ENCODE peak calls at places on chromosome 22, in four cellular contexts. One of them, this sample, is unnamed.

GRCh38 chr22:22913989-22914388 is 26.4 kb downstream of the IGLL5 start:
- DNase-seq in spleen: peak
- DNase-seq in cardiac muscle cell: no peak
- DNase-seq in NT2/D1: no peak
- DNase-seq in this sample: peak

GRCh38 chr22:46149493-46149997 is 781 bp upstream of the PPARA start:
- DNase-seq in spleen: peak
- DNase-seq in cardiac muscle cell: peak
- DNase-seq in NT2/D1: no peak
- DNase-seq in this sample: peak

GRCh38 chr22:39173787-39174497 is 21.5 kb upstream of the CBX7 start:
- DNase-seq in NT2/D1: no peak
- DNase-seq in spleen: peak
- DNase-seq in cardiac muscle cell: no peak
- DNase-seq in this sample: no peak

GRCh38 chr22:46538816-46539163 is 1.4 kb upstream of the CELSR1 start:
- DNase-seq in spleen: no peak
- DNase-seq in cardiac muscle cell: no peak
- DNase-seq in NT2/D1: no peak
- DNase-seq in this sample: no peak

GRCh38 chr22:38196791-38197429 is 4.9 kb upstream of the MAFF start:
- DNase-seq in cardiac muscle cell: no peak
- DNase-seq in NT2/D1: no peak
- DNase-seq in spleen: no peak
- DNase-seq in this sample: peak

GRCh38 chr22:44365196-44365802 is 52.5 kb upstream of the SHISAL1 start:
- DNase-seq in cardiac muscle cell: no peak
- DNase-seq in spleen: peak
- DNase-seq in NT2/D1: no peak
- DNase-seq in this sample: peak

GRCh38 chr22:23175817-23176644 is 4.3 kb upstream of the BCR start:
- DNase-seq in spleen: no peak
- DNase-seq in cardiac muscle cell: no peak
- DNase-seq in NT2/D1: no peak
- DNase-seq in this sample: no peak

GRCh38 chr22:45574069-45574703 is 71.5 kb downstream of the FBLN1 start:
- DNase-seq in NT2/D1: no peak
- DNase-seq in spleen: peak
- DNase-seq in cardiac muscle cell: no peak
- DNase-seq in this sample: peak

GRCh38 chr22:39675907-39676306 is 105.4 kb downstream of the CACNA1I start:
- DNase-seq in NT2/D1: no peak
- DNase-seq in spleen: no peak
- DNase-seq in cardiac muscle cell: no peak
- DNase-seq in this sample: no peak